ENCODE peak calls at places on chromosome 16, in eight cellular contexts. H, B, Z, N, K, W, P and T are unnamed samples.

GRCh38 chr16:23705517-23705902 is 7.5 kb downstream of the ERN2 start:
- DNase-seq in B (no peak), Z (no peak), P (no peak), K (no peak), N (no peak), W (no peak), H (no peak), T (no peak)

GRCh38 chr16:57740423-57741071 is 5.0 kb downstream of the KATNB1 start:
- DNase-seq in B (no peak), W (no peak), K (no peak), P (no peak), N (no peak), Z (no peak), H (peak), T (no peak)

GRCh38 chr16:77132051-77132618 is 58.9 kb upstream of the MON1B start:
- DNase-seq in H (no peak), P (no peak), W (no peak), N (no peak), Z (no peak), K (no peak), B (no peak), T (no peak)

GRCh38 chr16:65782537-65783290 is 583.8 kb upstream of the CDH5 start:
- DNase-seq in Z (no peak), W (no peak), N (no peak), B (peak), K (no peak), H (no peak), P (no peak), T (no peak)

GRCh38 chr16:48681520-48681919 is 71.5 kb upstream of the N4BP1 start:
- DNase-seq in K (no peak), W (no peak), Z (no peak), B (no peak), P (no peak), N (peak), H (no peak), T (no peak)

GRCh38 chr16:4032768-4033167 is 83.5 kb downstream of the ADCY9 start:
- DNase-seq in H (peak), P (no peak), W (peak), B (peak), Z (peak), N (peak), K (peak), T (no peak)

GRCh38 chr16:28879261-28879840 is 1.1 kb downstream of the ATP2A1 start:
- DNase-seq in P (no peak), H (no peak), N (no peak), B (no peak), K (no peak), W (no peak), Z (no peak), T (no peak)

GRCh38 chr16:65061935-65062334 is 59.9 kb downstream of the CDH11 start:
- DNase-seq in B (no peak), H (no peak), N (no peak), P (no peak), Z (no peak), K (no peak), W (no peak), T (no peak)

GRCh38 chr16:48235556-48236136 is 8.5 kb upstream of the LONP2 start:
- DNase-seq in W (no peak), B (peak), N (no peak), H (no peak), Z (no peak), P (no peak), K (no peak), T (no peak)

GRCh38 chr16:700684-701584 is 4.7 kb downstream of the FBXL16 start:
- DNase-seq in Z (no peak), B (no peak), W (no peak), K (peak), N (no peak), H (no peak), P (no peak), T (no peak)

GRCh38 chr16:35744716-35745115 is 2285.3 kb downstream of the TP53TG3F start:
- DNase-seq in B (no peak), W (no peak), N (no peak), Z (no peak), H (no peak), K (no peak), P (no peak), T (no peak)

GRCh38 chr16:52376677-52377300 is 170.2 kb downstream of the TOX3 start:
- DNase-seq in Z (no peak), H (no peak), K (no peak), B (no peak), P (no peak), W (no peak), N (no peak), T (no peak)

GRCh38 chr16:14564881-14565687 is 65.0 kb downstream of the PARN start:
- DNase-seq in H (no peak), Z (no peak), W (no peak), B (peak), N (no peak), P (no peak), K (no peak), T (no peak)

GRCh38 chr16:2912330-2913199 is 834 bp downstream of the FLYWCH1 start:
- DNase-seq in N (peak), W (peak), H (no peak), Z (peak), K (peak), B (peak), P (no peak), T (peak)

GRCh38 chr16:21150375-21151001 is at the start of gene DNAH3:
- DNase-seq in Z (no peak), H (peak), N (no peak), P (no peak), B (no peak), W (peak), K (no peak), T (no peak)

GRCh38 chr16:87918314-87918713 is 18.0 kb downstream of the CA5A start:
- DNase-seq in B (no peak), N (no peak), H (no peak), K (no peak), P (no peak), W (no peak), Z (no peak), T (no peak)

GRCh38 chr16:87921236-87921773 is 15.0 kb downstream of the CA5A start:
- DNase-seq in P (no peak), H (no peak), N (no peak), K (no peak), Z (no peak), B (no peak), W (no peak), T (no peak)

GRCh38 chr16:87917503-87917902 is 18.8 kb downstream of the CA5A start:
- DNase-seq in N (no peak), K (no peak), P (no peak), Z (no peak), B (no peak), H (no peak), W (no peak), T (no peak)

GRCh38 chr16:87918866-87919680 is 17.3 kb downstream of the CA5A start:
- DNase-seq in Z (no peak), W (no peak), H (no peak), K (no peak), N (no peak), B (no peak), P (no peak), T (no peak)

GRCh38 chr16:87919681-87919994 is 16.7 kb downstream of the CA5A start:
- DNase-seq in K (no peak), Z (no peak), N (no peak), P (no peak), H (no peak), B (no peak), W (no peak), T (no peak)
- H3K27ac ChIP-seq in K (no peak), Z (no peak), N (no peak), P (no peak), H (no peak), B (no peak), W (no peak), T (no peak)

DNA sequence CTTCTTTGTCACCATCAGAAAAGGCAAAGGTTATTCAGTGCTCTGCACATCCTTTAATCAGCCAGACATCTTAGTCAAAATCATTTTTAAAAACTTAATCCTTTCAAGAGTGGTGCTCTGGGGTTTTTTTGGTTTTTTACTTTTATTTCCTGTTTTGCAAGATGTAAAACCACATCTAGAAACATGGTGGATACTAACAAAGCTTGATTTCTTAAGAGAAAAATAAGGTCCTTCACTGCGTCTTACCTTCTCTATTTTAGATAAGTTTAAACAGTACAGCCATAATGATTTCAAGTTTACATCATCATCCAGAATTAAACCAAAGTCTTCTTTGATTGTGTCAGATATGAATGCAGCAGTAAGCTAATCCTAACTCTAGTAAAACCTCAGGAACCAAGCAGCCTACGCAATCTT is 6.3 kb downstream of the ANKRD11 start:
- DNase-seq in W (no peak), P (no peak), N (no peak), Z (no peak), H (no peak), K (no peak), B (no peak), T (no peak)
- H3K27ac ChIP-seq in W (no peak), P (no peak), N (peak), Z (peak), H (no peak), K (no peak), B (no peak), T (no peak)

DNA sequence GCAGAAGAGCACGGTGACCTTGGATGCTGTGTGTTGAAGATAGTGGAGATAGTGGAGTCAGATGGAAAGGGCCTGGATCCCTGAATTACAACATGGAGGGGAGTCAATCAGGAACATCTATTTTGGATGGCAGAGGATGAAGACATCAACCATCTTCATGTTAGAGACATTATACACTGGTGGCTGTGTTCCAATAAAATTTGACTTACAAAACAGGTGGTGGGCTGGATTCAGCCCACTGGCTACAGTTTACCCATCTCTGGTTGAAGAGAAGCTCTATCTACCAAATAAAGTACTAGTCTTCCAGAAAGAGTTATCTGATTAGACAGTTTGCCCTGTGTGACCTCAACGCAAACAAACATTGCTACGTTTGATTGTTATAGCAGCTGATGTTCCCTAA is 247.2 kb downstream of the XYLT1 start:
- DNase-seq in H (no peak), N (no peak), B (no peak), K (no peak), Z (no peak), P (no peak), W (no peak), T (no peak)
- H3K27ac ChIP-seq in H (no peak), N (no peak), B (no peak), K (peak), Z (no peak), P (no peak), W (no peak), T (no peak)

DNA sequence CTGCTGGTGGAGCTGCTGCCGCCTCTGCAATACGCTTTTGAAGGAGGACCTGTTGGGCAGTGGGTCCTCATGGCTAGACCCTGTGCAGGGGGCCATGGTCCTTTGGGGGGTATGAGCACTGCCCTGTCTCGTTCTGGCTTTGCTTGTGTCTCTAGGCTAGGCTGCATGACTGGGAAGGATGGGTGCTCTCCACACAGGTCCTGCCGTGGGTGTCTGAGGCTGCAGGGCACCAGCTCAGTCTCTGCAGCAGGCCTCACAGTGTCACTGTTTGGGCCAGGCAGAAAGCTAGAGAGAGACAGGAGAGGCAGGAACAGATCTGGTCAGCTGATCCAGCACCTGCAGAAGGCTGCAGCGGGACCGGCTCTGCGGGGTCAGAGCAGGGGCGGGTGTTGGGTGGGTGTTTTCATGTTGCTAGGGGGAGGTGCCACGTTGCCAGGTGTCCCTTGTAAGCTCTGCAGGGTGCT is 111.4 kb downstream of the SNX29 start:
- DNase-seq in K (peak), B (no peak), H (peak), N (peak), Z (no peak), W (peak), P (peak), T (no peak)
- H3K27ac ChIP-seq in K (no peak), B (no peak), H (no peak), N (no peak), Z (no peak), W (no peak), P (no peak), T (no peak)

GRCh38 chr16:50151322-50151721 is 1.8 kb upstream of the TENT4B start:
- DNase-seq in K (no peak), B (no peak), N (no peak), W (no peak), P (no peak), Z (no peak), H (no peak), T (no peak)

GRCh38 chr16:50152807-50153647 is at the start of gene TENT4B:
- DNase-seq in N (peak), B (peak), H (peak), P (peak), W (peak), K (peak), Z (peak), T (peak)

GRCh38 chr16:50153648-50154368 is 702 bp downstream of the TENT4B start:
- DNase-seq in K (peak), P (peak), B (no peak), W (peak), Z (peak), N (no peak), H (peak), T (peak)

GRCh38 chr16:50152386-50152806 is 710 bp upstream of the TENT4B start:
- DNase-seq in P (peak), H (no peak), W (no peak), K (peak), B (peak), N (no peak), Z (peak), T (peak)

DNA sequence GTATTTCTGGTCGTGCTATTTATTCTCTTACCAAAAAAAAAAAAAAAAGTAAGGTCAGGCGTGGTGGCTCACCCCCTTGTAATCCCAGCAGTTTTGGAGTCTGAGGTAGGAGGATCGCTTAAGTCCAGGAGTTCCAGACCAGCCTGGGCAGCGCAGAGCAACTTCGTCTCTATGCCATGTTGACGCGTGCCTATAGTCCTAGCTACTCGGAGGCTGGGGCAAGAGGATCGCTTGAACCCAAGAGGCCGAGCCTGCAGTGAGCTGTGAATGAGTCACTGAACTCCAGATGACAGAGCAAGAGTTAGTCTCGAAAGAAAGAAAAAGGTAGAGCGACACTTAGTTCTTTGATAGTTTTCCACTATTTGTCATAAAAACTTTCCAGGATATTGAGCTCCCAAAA is 1.4 kb upstream of the TENT4B start:
- DNase-seq in Z (no peak), H (no peak), K (no peak), B (no peak), W (no peak), N (no peak), P (no peak), T (no peak)
- H3K27ac ChIP-seq in Z (peak), H (peak), K (no peak), B (no peak), W (no peak), N (no peak), P (no peak), T (no peak)